ENCODE peak calls at places on chromosome 20, in nine cellular contexts. L is AG10803, P is HCT116, X is upper lobe of left lung, Z is ascending aorta, T is fibroblast of mammary gland, W is cardiac fibroblast, S is GM23338, Y is heart left ventricle. G is an unnamed sample.

GRCh38 chr20:58374027-58374850 is 14.8 kb upstream of the VAPB start:
- DNase-seq in P (no peak), X (no peak), S (peak), Y (no peak), W (no peak), T (no peak), L (no peak), Z (no peak), G (no peak)

GRCh38 chr20:23446505-23446904 is 6.2 kb downstream of the CST11 start:
- DNase-seq in X (peak), T (peak), S (peak), W (peak), Z (no peak), Y (peak), P (peak), L (peak), G (no peak)

GRCh38 chr20:57281900-57282299 is 15.5 kb upstream of the BMP7 start:
- DNase-seq in T (no peak), Z (no peak), L (no peak), P (no peak), S (no peak), Y (no peak), X (no peak), W (no peak), G (no peak)

GRCh38 chr20:13819885-13820645 is 35.2 kb downstream of the NDUFAF5 start:
- DNase-seq in T (peak), L (peak), X (no peak), Z (no peak), S (peak), Y (no peak), P (peak), W (peak), G (no peak)

GRCh38 chr20:44153636-44154043 is 33.3 kb downstream of the JPH2 start:
- DNase-seq in P (no peak), Z (no peak), T (no peak), X (no peak), S (peak), W (peak), L (peak), Y (peak), G (peak)

GRCh38 chr20:37821691-37822655 is 81.0 kb upstream of the VSTM2L start:
- DNase-seq in Z (no peak), X (no peak), W (peak), S (no peak), Y (no peak), P (no peak), T (peak), L (peak), G (peak)

GRCh38 chr20:8242827-8243764 is 111.0 kb downstream of the PLCB1 start:
- DNase-seq in L (peak), X (no peak), Y (no peak), P (no peak), Z (no peak), W (peak), T (peak), S (no peak), G (no peak)

GRCh38 chr20:24027229-24027628 is 38.6 kb upstream of the GGTLC1 start:
- DNase-seq in Z (peak), X (no peak), L (peak), T (no peak), P (no peak), S (no peak), W (peak), Y (peak), G (no peak)

GRCh38 chr20:17889226-17889625 is 79.4 kb downstream of the SNX5 start:
- DNase-seq in S (no peak), P (peak), L (peak), Z (no peak), W (peak), X (no peak), Y (no peak), T (peak), G (no peak)
- TF ChIP-seq CTCF in S (no peak), P (no peak), L (peak), Z (no peak), W (peak), X (no peak), Y (no peak), T (peak), G (no peak)

DNA sequence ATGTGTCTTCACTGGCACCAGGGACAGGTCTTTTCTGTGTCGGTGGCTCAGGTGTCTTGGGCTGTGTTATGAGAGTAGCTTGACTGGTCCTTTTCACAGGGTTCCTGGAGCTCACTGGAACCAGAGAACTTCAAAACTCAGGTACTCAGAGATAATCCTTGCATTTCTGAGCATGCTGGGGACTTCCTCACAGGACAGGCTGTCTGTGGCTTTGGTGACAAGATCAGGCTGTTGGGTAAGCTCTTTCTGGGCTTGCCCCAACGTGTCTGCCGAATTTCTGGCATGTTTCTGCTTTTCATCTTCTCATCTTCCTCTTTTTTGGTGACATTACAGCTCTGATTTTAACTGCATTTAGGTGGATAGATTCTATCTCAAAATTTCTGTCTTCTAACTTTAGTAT is 270.0 kb downstream of the CDH26 start:
- DNase-seq in T (no peak), Y (no peak), S (no peak), Z (no peak), P (no peak), X (no peak), W (no peak), L (no peak), G (no peak)
- H3K4me3 ChIP-seq in T (no peak), Y (no peak), S (no peak), Z (no peak), P (no peak), X (no peak), W (no peak), L (no peak), G (no peak)

GRCh38 chr20:3777726-3778629 is 3.3 kb downstream of the SPEF1 start:
- DNase-seq in X (peak), Y (peak), P (no peak), L (peak), W (peak), T (peak), Z (no peak), S (peak), G (no peak)
- TF ChIP-seq CTCF in X (no peak), Y (no peak), P (no peak), L (no peak), W (peak), T (no peak), Z (no peak), S (no peak), G (peak)

GRCh38 chr20:25338112-25339023 is 52.3 kb downstream of the ABHD12 start:
- DNase-seq in T (no peak), S (no peak), Y (no peak), Z (no peak), W (no peak), X (no peak), L (no peak), P (no peak), G (no peak)

GRCh38 chr20:25344634-25345033 is 46.0 kb downstream of the ABHD12 start:
- DNase-seq in L (no peak), Z (no peak), Y (no peak), P (no peak), X (no peak), S (no peak), W (no peak), T (no peak), G (no peak)

GRCh38 chr20:25340380-25340779 is 50.3 kb downstream of the ABHD12 start:
- DNase-seq in Y (no peak), Z (no peak), P (no peak), X (no peak), S (no peak), T (no peak), L (no peak), W (no peak), G (no peak)

GRCh38 chr20:25339608-25340007 is 51.0 kb downstream of the ABHD12 start:
- DNase-seq in P (no peak), W (no peak), X (no peak), Y (no peak), S (no peak), T (no peak), L (no peak), Z (no peak), G (no peak)

GRCh38 chr20:25341716-25342680 is 48.6 kb downstream of the ABHD12 start:
- DNase-seq in T (no peak), X (no peak), P (no peak), S (peak), L (peak), Y (no peak), Z (no peak), W (no peak), G (peak)
- H3K4me3 ChIP-seq in T (no peak), X (no peak), P (no peak), S (no peak), L (no peak), Y (no peak), Z (no peak), W (no peak), G (no peak)

GRCh38 chr20:1298888-1299511 is 29.9 kb downstream of the SDCBP2 start:
- DNase-seq in T (no peak), L (no peak), Z (no peak), P (no peak), S (no peak), W (no peak), Y (no peak), X (no peak), G (no peak)

GRCh38 chr20:1301031-1301529 is 27.9 kb downstream of the SDCBP2 start:
- DNase-seq in L (peak), T (peak), S (peak), Z (no peak), X (no peak), W (peak), P (peak), Y (no peak), G (no peak)

GRCh38 chr20:1298166-1298565 is 30.8 kb downstream of the SDCBP2 start:
- DNase-seq in X (no peak), Z (no peak), P (no peak), L (no peak), S (no peak), Y (no peak), T (no peak), W (no peak), G (no peak)

GRCh38 chr20:1300083-1300840 is 28.7 kb downstream of the SDCBP2 start:
- DNase-seq in W (no peak), T (no peak), L (no peak), X (peak), Z (no peak), Y (no peak), P (no peak), S (no peak), G (no peak)

DNA sequence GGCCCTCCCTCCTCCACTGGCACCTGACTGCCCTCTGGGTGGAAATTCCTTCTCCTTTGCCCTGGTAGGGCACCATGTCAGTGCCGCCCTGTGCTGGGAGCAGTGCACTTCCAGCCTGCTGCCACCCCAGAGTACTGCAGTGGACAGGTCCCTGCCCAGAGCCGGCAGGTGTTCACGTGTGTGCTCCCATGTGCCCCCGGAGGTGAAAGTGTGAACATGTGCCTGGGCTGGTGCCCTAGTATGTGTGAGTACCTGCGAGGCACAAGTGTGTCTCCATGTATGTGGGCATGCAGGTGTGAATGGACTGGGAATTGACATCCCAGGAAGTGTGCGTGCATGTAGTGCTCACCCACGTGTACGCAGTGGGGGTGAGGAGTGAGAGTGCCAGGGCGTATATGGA is 29.4 kb downstream of the SDCBP2 start:
- DNase-seq in S (peak), P (peak), T (no peak), Y (no peak), W (no peak), X (no peak), L (no peak), Z (no peak), G (no peak)
- TF ChIP-seq CTCF in S (peak), P (peak), T (peak), Y (no peak), W (peak), X (no peak), L (no peak), Z (no peak), G (no peak)

DNA sequence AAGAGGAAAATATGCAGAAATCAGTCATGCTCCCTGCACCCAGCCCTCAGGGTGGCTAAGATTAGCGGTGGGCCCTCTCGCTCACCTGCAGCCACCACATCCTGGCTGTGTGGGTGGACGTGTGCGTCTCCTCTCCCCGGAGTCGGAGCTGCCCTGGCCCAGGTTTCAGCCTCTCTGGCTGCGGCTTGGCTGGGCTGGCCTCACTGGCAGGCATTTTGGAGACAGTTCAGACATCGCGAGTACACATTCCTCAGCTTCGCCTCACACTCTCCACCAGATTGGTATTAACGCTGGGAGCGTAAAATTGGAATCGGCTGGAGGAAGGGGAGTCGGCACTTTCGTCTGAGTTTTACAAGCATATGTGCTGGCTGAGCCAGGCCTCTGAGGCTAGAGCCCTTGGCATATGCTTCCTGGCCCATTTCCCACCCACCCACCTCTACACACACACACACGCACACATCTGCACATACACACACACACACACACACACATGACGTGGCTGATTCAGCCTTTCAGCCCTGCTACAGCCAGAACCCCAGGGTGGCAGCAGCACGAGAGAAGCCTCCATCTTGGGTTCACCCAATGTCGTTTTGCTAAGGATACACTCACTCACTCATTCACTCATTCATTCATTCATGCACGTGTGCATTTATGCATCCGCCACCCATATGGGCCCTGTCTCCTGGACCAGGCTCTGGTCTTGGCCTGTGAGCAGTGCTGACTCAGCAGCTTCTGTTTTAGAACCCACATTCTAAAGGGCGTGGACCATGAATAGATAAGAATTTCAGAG is 42.9 kb downstream of the BCAS4 start:
- DNase-seq in Z (peak), S (no peak), T (peak), X (peak), Y (peak), W (peak), L (peak), P (no peak), G (peak)
- H3K4me3 ChIP-seq in Z (peak), S (no peak), T (peak), X (no peak), Y (no peak), W (no peak), L (peak), P (no peak), G (no peak)

DNA sequence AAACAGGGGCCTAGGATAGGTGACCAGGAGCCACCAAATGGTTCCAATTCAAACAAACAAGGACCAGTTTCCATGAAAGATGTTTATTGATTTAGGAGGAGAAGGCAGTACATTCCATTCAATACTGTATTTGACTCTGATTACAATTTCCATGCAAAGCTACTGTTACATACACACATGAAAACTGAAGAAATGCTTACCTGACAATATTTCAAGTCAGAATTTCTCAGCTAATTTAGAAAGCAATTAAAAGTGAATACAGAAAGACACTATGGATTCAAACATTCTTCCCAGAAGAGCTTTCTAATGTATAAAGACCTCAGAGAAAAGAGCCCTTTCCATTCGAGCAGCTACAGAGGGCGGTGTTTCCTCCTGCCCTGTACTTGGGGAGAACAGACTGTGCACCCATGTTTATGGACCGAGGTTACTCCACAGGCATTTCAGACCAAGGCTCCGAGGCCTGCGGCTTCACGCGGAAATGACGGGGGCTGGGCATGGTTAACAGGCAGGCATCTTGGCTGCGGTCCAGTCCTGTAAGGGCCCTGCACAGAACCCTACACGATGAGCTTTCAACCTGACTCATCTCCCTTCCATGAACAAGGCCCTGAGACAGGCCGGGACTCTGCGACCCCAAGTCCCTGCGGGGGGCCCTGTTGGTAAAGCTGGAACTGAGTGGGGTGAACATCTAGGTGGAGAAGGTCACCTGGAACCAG is 25.7 kb upstream of the TCFL5 start:
- DNase-seq in S (no peak), X (no peak), T (peak), P (no peak), Y (peak), W (peak), L (peak), Z (no peak), G (peak)
- TF ChIP-seq CTCF in S (no peak), X (no peak), T (no peak), P (no peak), Y (no peak), W (peak), L (peak), Z (no peak), G (no peak)

DNA sequence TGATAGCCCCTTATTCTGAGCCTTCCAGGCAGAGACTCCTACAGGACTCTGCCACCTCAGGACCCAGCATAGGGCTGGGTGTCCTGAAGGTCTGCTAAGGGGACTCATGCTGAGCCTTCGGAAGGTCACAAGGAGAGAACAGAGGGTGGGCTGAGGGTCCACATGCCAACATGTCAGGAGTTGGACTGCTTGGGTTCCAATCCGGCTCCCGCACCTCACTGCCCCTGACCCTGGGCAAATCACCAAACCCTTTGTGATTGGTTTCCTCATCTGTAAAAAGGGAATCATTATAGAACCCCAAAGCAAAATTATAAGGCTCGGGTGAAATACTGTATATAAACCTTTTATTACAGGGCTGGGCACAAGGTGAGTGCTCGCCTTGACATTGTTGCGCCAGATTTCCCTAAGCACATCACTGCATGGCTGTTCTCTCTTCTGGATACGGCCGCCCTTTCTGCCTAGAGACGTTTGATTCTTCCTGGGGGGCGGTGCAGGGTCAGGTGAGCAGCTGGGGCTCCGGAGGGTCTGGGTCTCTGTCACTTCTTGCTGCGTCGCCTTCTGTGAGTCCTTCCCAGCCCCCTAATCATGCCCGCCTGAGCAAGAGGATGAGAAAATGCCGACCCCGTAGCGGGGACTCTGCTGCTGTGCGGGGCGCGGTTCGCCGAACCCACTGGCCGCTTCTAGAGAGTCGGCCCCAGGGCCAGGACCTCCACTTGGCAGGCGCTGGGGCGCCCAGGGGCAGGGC is 90.5 kb upstream of the EPB41L1 start:
- DNase-seq in Y (no peak), S (no peak), T (no peak), L (no peak), Z (no peak), P (no peak), W (no peak), X (no peak), G (no peak)
- H3K4me3 ChIP-seq in Y (peak), S (peak), T (peak), L (peak), Z (peak), P (peak), W (peak), X (peak), G (peak)

DNA sequence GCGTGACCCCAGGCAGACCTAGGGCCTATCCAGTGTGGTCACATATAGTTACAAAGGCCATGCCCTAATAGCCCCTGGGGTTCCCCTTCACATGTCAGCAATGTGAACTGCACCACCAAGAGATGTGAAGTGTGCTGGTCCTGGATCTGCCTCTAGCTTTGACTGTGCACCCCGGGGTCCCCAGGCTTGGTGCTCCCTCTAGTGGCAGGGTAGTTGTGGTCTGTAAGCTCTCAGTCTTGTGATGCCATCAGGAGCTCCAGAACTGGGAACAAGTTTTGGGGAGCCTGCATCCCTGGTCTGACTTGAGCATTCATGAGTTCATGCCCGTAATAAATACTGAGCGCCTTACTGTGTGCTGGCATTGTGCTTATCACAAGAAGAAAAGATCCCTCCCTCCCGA is 143.4 kb downstream of the DHX35 start:
- DNase-seq in T (no peak), X (no peak), S (no peak), W (no peak), P (no peak), L (no peak), Y (no peak), Z (no peak), G (no peak)
- TF ChIP-seq CTCF in T (no peak), X (no peak), S (peak), W (no peak), P (peak), L (no peak), Y (no peak), Z (no peak), G (no peak)